ENCODE peak calls at places on chromosomes 6 and 20, in nine cellular contexts. H, N, J, T, B, I, C, V and E are unnamed samples.

GRCh38 chr20:33766686-33767085 is 34.9 kb downstream of the ZNF341 start:
- DNase-seq in J (no peak), B (no peak), I (no peak), V (no peak), N (no peak), H (no peak), C (no peak), T (no peak), E (no peak)

GRCh38 chr6:149859368-149859767 is 4.8 kb downstream of the LRP11 start:
- DNase-seq in N (no peak), T (no peak), H (peak), I (no peak), B (no peak), J (no peak), C (no peak), V (peak), E (peak)

GRCh38 chr20:24350923-24351368 is 118.5 kb upstream of the SYNDIG1 start:
- DNase-seq in I (no peak), C (peak), H (no peak), N (no peak), B (no peak), T (no peak), V (peak), J (no peak), E (no peak)

GRCh38 chr20:34579191-34579661 is 20.7 kb downstream of the MAP1LC3A start:
- DNase-seq in J (no peak), I (peak), H (peak), B (no peak), T (peak), V (peak), N (no peak), C (peak), E (peak)

GRCh38 chr6:35084041-35084491 is 57.1 kb downstream of the TCP11 start:
- DNase-seq in J (no peak), I (no peak), V (no peak), B (no peak), N (no peak), C (no peak), T (peak), H (no peak), E (no peak)

GRCh38 chr20:62688855-62689460 is 19.7 kb upstream of the NTSR1 start:
- DNase-seq in I (no peak), N (no peak), J (no peak), C (no peak), T (no peak), H (peak), V (peak), B (no peak), E (peak)

GRCh38 chr6:135675862-135676261 is 175.6 kb upstream of the PDE7B start:
- DNase-seq in I (peak), V (peak), C (peak), N (peak), H (peak), T (no peak), B (no peak), J (peak), E (peak)

GRCh38 chr20:64247970-64248841 is 7.3 kb upstream of the PCMTD2 start:
- DNase-seq in C (no peak), V (no peak), J (no peak), B (no peak), N (no peak), H (no peak), I (no peak), T (no peak), E (no peak)

GRCh38 chr6:32181148-32181702 is 2.8 kb downstream of the AGER start:
- DNase-seq in B (no peak), I (no peak), N (no peak), J (no peak), C (no peak), T (peak), V (no peak), H (no peak), E (no peak)